ENCODE peak calls at places on chromosomes 5 and 9, in eight cellular contexts. T is B cell; D is stimulated activated CD4-positive, alpha-beta T cell treated with anti-CD3 and anti-CD28 coated beads, TNF-alpha, amount 100 ng/mL, for 4 hours; Z is activated naive CD8-positive, alpha-beta T cell treated with anti-CD3 and anti-CD28 coated beads for 36 hours; N is heart right ventricle; C is cerebellar cortex; I is GM12865; Y is ACHN. U is an unnamed sample.

GRCh38 chr9:100322954-100323536 is 29.7 kb downstream of the TEX10 start:
- DNase-seq in N (no peak), I (peak), T (peak), D (no peak), Y (peak), Z (no peak), C (peak), U (no peak)

GRCh38 chr9:134028575-134029247 is 3.4 kb downstream of the BRD3OS start:
- DNase-seq in C (no peak), T (no peak), N (no peak), Y (no peak), I (no peak), D (no peak), Z (no peak), U (no peak)

GRCh38 chr5:7190727-7191126 is 205.2 kb upstream of the ADCY2 start:
- DNase-seq in Z (no peak), N (no peak), I (no peak), Y (no peak), D (no peak), T (no peak), C (no peak), U (no peak)

GRCh38 chr5:135185461-135186075 is 151.5 kb upstream of the PITX1 start:
- DNase-seq in N (no peak), Y (no peak), I (no peak), C (no peak), T (no peak), D (no peak), Z (no peak), U (no peak)

GRCh38 chr5:142108432-142109355 is at the start of gene NDFIP1:
- DNase-seq in C (peak), D (peak), Z (peak), N (peak), I (peak), T (peak), Y (peak), U (peak)

GRCh38 chr9:87201316-87201715 is 254.0 kb upstream of the GAS1 start:
- DNase-seq in C (no peak), Y (no peak), D (no peak), N (no peak), Z (no peak), T (no peak), I (no peak), U (no peak)

GRCh38 chr5:31452314-31452713 is 79.6 kb downstream of the DROSHA start:
- DNase-seq in T (no peak), Z (no peak), Y (no peak), D (no peak), C (no peak), I (no peak), N (no peak), U (no peak)

GRCh38 chr9:112705773-112706427 is 12.0 kb downstream of the INIP start:
- DNase-seq in D (no peak), T (no peak), I (no peak), C (peak), N (no peak), Z (no peak), Y (peak), U (no peak)

GRCh38 chr9:87505869-87506678 is 8.4 kb downstream of the DAPK1 start:
- DNase-seq in C (no peak), Z (no peak), I (no peak), N (no peak), T (no peak), D (no peak), Y (no peak), U (no peak)

GRCh38 chr9:83355024-83355444 is 183.2 kb downstream of the FRMD3 start:
- DNase-seq in Z (no peak), C (no peak), T (no peak), N (no peak), Y (no peak), D (no peak), I (no peak), U (peak)